ENCODE peak calls at places on chromosomes 7 and 10, in seven cellular contexts. Q, S, T, X, G, J and F are unnamed samples.
A peak's percentile ranks its signal among the peaks of the same experiment; 100 is the strongest.

GRCh38 chr7:54811016-54811924 is 52.3 kb upstream of the SEC61G start:
- DNase-seq in Q (no peak), S (peak; percentile 78), T (no peak), X (no peak), G (no peak), J (no peak), F (peak; percentile 26)

GRCh38 chr10:74078037-74078436 is 72.6 kb downstream of the AP3M1 start:
- DNase-seq in Q (no peak), S (no peak), T (no peak), X (no peak), G (no peak), J (no peak), F (no peak)

GRCh38 chr10:103758294-103758681 is 97.1 kb downstream of the SH3PXD2A start:
- DNase-seq in Q (no peak), S (peak; percentile 88), T (no peak), X (no peak), G (no peak), J (no peak), F (peak; percentile 93)

GRCh38 chr10:86071145-86071544 is 295.4 kb downstream of the GRID1 start:
- DNase-seq in Q (no peak), S (no peak), T (no peak), X (no peak), G (no peak), J (no peak), F (no peak)

GRCh38 chr10:49202266-49202665 is 14.1 kb upstream of the TMEM273 start:
- DNase-seq in Q (no peak), S (no peak), T (no peak), X (no peak), G (no peak), J (no peak), F (no peak)

GRCh38 chr10:14918964-14919363 is 34.9 kb downstream of the DCLRE1C start:
- DNase-seq in Q (no peak), S (no peak), T (no peak), X (no peak), G (no peak), J (no peak), F (no peak)

GRCh38 chr7:99267530-99268360 is 4.9 kb upstream of the MYH16 start:
- DNase-seq in Q (no peak), S (peak; percentile 99), T (no peak), X (no peak), G (peak; percentile 85), J (no peak), F (peak; percentile 97)

GRCh38 chr7:117283371-117283770 is 39.5 kb downstream of the WNT2 start:
- DNase-seq in Q (no peak), S (peak; percentile 52), T (no peak), X (no peak), G (no peak), J (no peak), F (peak; percentile 64)

GRCh38 chr10:46540412-46541016 is 15.9 kb downstream of the GPRIN2 start:
- DNase-seq in Q (no peak), S (no peak), T (peak; percentile 1), X (no peak), G (no peak), J (no peak), F (no peak)

GRCh38 chr7:142879060-142879459 is 6.5 kb downstream of the TRPV6 start:
- DNase-seq in Q (no peak), S (no peak), T (no peak), X (no peak), G (no peak), J (no peak), F (no peak)

GRCh38 chr10:59432207-59432900 is 70.0 kb upstream of the FAM13C start:
- DNase-seq in Q (no peak), S (peak; percentile 67), T (no peak), X (no peak), G (no peak), J (no peak), F (peak; percentile 87)

GRCh38 chr7:139589474-139589873 is 66.0 kb downstream of the CLEC2L start:
- DNase-seq in Q (no peak), S (no peak), T (no peak), X (no peak), G (no peak), J (no peak), F (no peak)

GRCh38 chr7:85018498-85018897 is 168.4 kb downstream of the SEMA3D start:
- DNase-seq in Q (no peak), S (no peak), T (no peak), X (no peak), G (no peak), J (no peak), F (peak; percentile 11)

GRCh38 chr10:80468002-80468401 is 13.9 kb downstream of the TSPAN14 start:
- DNase-seq in Q (peak; percentile 49), S (no peak), T (peak; percentile 76), X (no peak), G (no peak), J (no peak), F (no peak)

DNA sequence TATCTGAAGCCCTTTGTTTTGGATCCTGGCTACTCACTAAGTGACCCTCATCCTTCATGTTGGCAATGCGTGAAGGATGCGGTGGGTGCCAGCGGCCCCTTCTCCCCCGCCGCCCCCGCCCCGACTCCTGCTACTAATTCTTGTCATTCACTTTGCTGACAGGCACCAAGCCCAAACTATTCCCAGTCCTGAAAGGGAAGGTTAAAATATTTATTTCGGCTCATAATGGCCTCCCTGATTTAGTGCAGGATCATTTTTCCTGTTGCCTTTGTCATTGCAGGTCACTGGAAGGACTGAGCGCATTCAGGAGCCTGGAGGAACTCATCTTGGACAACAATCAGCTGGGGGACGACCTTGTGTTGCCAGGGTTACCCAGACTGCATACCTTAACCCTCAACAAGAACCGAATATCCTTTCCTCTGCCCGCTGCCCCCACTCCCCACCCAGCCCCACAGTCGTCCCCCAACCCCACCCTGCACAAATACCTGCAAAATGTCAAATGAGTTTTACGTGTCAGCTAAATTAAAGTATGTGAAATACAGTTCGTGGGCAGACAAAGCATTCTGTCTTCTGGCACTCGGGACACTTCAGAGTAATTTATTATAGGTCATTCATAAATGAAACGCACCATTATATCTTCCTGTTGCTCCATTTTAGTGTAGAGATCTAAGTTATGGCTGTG is 604.4 kb downstream of the LRMDA start:
- DNase-seq in Q (peak; percentile 31), S (no peak), T (peak; percentile 28), X (no peak), G (no peak), J (no peak), F (no peak)
- H3K4me3 ChIP-seq in Q (no peak overlapping the region), S (no peak overlapping the region), T (no peak overlapping the region), X (no peak overlapping the region), G (no peak overlapping the region), J (no peak overlapping the region), F (no peak overlapping the region)

GRCh38 chr7:28986723-28987122 is 28.6 kb upstream of the TRIL start:
- DNase-seq in Q (no peak), S (no peak), T (peak; percentile 63), X (no peak), G (no peak), J (no peak), F (peak; percentile 72)
- H3K4me3 ChIP-seq in Q (no peak overlapping the region), S (no peak overlapping the region), T (no peak overlapping the region), X (no peak overlapping the region), G (no peak overlapping the region), J (no peak overlapping the region), F (no peak overlapping the region)

DNA sequence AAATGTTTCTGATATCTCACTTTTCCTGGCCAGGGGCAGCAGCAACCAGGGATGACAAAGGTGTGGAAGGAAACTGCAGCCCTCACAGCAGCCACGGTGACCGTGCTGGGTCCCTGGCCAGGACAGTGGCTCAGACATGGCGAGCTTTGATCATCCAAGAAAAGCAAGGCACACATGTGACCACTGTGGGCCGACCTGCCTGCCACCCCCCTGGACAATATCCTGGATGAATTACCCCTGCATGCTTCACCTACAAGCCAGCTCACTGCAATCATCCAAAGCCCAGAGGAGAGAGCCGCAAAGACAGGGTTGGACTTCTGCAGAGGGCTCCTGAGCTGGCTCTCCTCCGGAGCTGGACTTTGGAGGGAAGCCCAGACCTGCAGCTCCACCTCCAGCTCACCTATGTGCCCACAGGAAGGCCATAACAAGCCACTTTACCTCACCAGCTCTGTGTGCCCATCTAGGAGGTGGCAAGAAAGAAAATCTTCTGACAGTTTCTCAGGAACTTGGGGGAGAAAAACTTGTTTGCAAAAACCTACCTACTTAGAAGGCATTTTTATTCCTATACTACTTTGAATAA is 2.7 kb downstream of the CHST15 start:
- DNase-seq in Q (no peak), S (peak; percentile 44), T (no peak), X (no peak), G (no peak), J (no peak), F (no peak)
- H3K4me3 ChIP-seq in Q (no peak overlapping the region), S (no peak overlapping the region), T (no peak overlapping the region), X (no peak overlapping the region), G (no peak overlapping the region), J (no peak overlapping the region), F (no peak overlapping the region)

GRCh38 chr7:68279827-68280400 is 1283.3 kb downstream of the TYW1 start:
- DNase-seq in Q (no peak), S (no peak), T (no peak), X (no peak), G (no peak), J (no peak), F (no peak)
- H3K4me3 ChIP-seq in Q (no peak overlapping the region), S (no peak overlapping the region), T (no peak overlapping the region), X (no peak overlapping the region), G (no peak overlapping the region), J (no peak overlapping the region), F (no peak overlapping the region)

DNA sequence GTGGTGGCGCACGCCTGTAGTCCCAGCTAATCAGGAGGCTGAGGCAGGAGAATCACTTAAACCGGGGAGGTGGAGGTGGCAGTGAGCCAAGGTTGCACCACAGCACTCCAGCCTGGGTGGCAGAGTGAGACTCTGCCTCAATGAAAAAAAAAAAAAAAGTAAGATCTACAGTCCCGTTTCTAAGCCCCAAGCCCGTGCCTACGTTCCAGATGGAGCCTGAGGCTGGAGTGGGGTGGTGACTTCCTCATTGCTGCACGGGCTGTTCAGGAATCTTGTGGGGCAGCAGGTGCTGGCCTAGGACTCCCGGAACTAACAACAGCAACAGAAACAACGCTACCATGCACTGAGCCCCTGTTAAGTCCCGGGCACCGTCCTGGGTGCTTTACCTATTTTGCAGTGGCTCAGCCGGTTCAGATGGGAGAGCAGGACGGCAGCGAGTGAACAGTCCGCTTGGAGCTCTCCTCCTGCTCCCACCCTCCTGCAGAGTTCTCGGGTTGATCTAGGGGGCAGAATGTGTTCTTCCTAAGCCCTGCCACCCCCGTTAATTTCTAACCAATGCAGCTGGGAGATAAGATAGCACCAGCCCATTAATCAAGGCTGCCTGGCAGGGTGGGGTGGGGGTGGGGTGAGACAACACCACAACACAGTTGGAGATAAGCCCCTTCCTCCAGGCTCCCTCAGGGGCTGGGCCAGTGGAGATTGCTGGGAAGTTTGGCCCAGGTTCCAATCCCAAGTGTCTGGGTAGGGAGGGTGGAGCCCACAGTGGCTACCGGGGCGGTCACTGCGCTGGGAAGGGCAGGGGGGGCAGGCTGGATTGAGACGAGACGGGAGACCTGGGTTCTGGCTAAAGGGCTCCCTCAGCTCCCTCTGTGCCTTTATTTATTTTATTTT is 17.0 kb upstream of the SFRP5 start:
- DNase-seq in Q (no peak), S (no peak), T (no peak), X (no peak), G (no peak), J (no peak), F (no peak)
- H3K4me3 ChIP-seq in Q (no peak overlapping the region), S (no peak overlapping the region), T (no peak overlapping the region), X (no peak overlapping the region), G (no peak overlapping the region), J (no peak overlapping the region), F (no peak overlapping the region)

GRCh38 chr7:38171558-38172403 is 6.3 kb upstream of the STARD3NL start:
- DNase-seq in Q (no peak), S (no peak), T (no peak), X (no peak), G (no peak), J (no peak), F (no peak)
- H3K4me3 ChIP-seq in Q (no peak overlapping the region), S (no peak overlapping the region), T (no peak overlapping the region), X (no peak overlapping the region), G (no peak overlapping the region), J (no peak overlapping the region), F (no peak overlapping the region)